ENCODE peak calls at places on chromosome 13, in five cellular contexts. Q, F, Y, J and N are unnamed samples.

GRCh38 chr13:46908511-46908910 is 11.7 kb upstream of the HTR2A start:
- DNase-seq in Q (peak; percentile 34), F (no peak), Y (no peak), J (no peak), N (no peak)

GRCh38 chr13:22589880-22590279 is 590.9 kb upstream of the SGCG start:
- DNase-seq in Q (no peak), F (peak; percentile 6), Y (no peak), J (no peak), N (no peak)

GRCh38 chr13:44818428-44818827 is 170.8 kb downstream of the NUFIP1 start:
- DNase-seq in Q (no peak), F (peak; percentile 20), Y (no peak), J (no peak), N (no peak)

GRCh38 chr13:113361406-113361805 is 2.5 kb downstream of the GRTP1 start:
- DNase-seq in Q (no peak), F (no peak), Y (no peak), J (no peak), N (no peak)

GRCh38 chr13:68056816-68057710 is 826.9 kb upstream of the PCDH9 start:
- DNase-seq in Q (no peak), F (no peak), Y (no peak), J (no peak), N (no peak)

GRCh38 chr13:94617389-94618000 is 15.8 kb downstream of the GPR180 start:
- DNase-seq in Q (no peak), F (peak; percentile 43), Y (no peak), J (no peak), N (no peak)

GRCh38 chr13:99686944-99687382 is 185.7 kb downstream of the TM9SF2 start:
- DNase-seq in Q (no peak), F (no peak), Y (no peak), J (no peak), N (no peak)

GRCh38 chr13:23087884-23088283 is 92.9 kb upstream of the SGCG start:
- DNase-seq in Q (no peak), F (peak; percentile 28), Y (no peak), J (no peak), N (no peak)

GRCh38 chr13:111278258-111278657 is 42.2 kb upstream of the TEX29 start:
- DNase-seq in Q (no peak), F (no peak), Y (no peak), J (no peak), N (no peak)

GRCh38 chr13:99312493-99312883 is 5.3 kb upstream of the GPR183 start:
- DNase-seq in Q (peak; percentile 55), F (no peak), Y (peak; percentile 65), J (no peak), N (no peak)

GRCh38 chr13:78608705-78609463 is 5.5 kb upstream of the POU4F1 start:
- DNase-seq in Q (no peak), F (no peak), Y (peak; percentile 71), J (peak; percentile 70), N (no peak)

GRCh38 chr13:76854209-76854608 is 32.0 kb downstream of the KCTD12 start:
- DNase-seq in Q (no peak), F (no peak), Y (no peak), J (no peak), N (no peak)

GRCh38 chr13:82717249-82717648 is 1165.0 kb downstream of the SLITRK1 start:
- DNase-seq in Q (no peak), F (no peak), Y (no peak), J (no peak), N (peak; percentile 17)

GRCh38 chr13:29457299-29457698 is 138.2 kb downstream of the SLC7A1 start:
- DNase-seq in Q (no peak), F (no peak), Y (no peak), J (no peak), N (peak; percentile 78)

GRCh38 chr13:38147050-38147449 is 202.6 kb upstream of the UFM1 start:
- DNase-seq in Q (no peak), F (no peak), Y (no peak), J (no peak), N (no peak)

GRCh38 chr13:22047082-22047784 is 376.4 kb downstream of the FGF9 start:
- DNase-seq in Q (no peak), F (no peak), Y (no peak), J (no peak), N (no peak)

GRCh38 chr13:55229906-55230569 is 1910.7 kb upstream of the PRR20A start:
- DNase-seq in Q (no peak), F (no peak), Y (no peak), J (no peak), N (no peak)

GRCh38 chr13:98311200-98311548 is 134.1 kb upstream of the RNF113B start:
- DNase-seq in Q (no peak), F (no peak), Y (no peak), J (no peak), N (no peak)

GRCh38 chr13:98307744-98308524 is 130.9 kb upstream of the RNF113B start:
- DNase-seq in Q (no peak), F (no peak), Y (no peak), J (no peak), N (no peak)

GRCh38 chr13:98310485-98311199 is 133.6 kb upstream of the RNF113B start:
- DNase-seq in Q (no peak), F (no peak), Y (no peak), J (no peak), N (no peak)

GRCh38 chr13:98308525-98308911 is 131.4 kb upstream of the RNF113B start:
- DNase-seq in Q (no peak), F (no peak), Y (no peak), J (no peak), N (no peak)

DNA sequence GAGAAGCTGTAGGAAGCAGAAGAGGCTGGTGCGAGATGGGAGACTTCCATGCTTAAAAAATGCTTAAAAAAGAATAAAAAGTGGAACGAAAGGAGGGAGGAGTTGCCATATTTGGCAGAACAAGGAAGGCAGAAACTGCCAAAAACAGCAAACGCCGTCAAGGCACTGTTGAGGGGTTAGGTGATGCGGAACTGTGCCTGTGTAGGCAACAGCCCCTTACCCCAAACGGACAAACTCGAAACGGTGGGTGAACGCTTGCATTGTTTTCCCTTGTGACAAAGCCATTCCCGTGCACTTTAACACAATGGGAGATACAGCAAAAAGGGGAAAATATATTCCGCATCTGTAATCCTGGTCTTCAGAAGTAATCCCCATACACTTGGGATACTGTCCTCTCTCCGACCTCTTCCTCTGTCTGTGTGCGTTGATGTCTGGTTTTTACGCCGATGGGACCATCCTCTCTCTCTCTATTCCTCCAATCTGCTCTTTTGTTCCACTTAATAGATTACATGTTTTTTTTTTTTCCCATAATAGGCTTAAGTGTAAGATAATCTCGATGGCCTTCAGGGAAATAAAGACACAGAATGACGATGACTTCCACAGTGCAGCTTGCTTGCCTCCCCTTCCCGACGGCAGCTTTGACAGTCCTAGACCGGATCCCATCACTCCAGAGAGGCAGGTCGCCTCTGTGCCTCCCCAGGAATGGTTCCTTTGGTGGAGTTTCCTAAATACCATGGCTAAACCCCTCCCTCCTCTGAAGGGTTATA is 132.7 kb upstream of the RNF113B start:
- DNase-seq in Q (no peak), F (no peak), Y (no peak), J (no peak), N (no peak)
- H3K4me3 ChIP-seq in Q (no peak overlapping the region), F (no peak overlapping the region), Y (no peak overlapping the region), J (no peak overlapping the region), N (no peak overlapping the region)

DNA sequence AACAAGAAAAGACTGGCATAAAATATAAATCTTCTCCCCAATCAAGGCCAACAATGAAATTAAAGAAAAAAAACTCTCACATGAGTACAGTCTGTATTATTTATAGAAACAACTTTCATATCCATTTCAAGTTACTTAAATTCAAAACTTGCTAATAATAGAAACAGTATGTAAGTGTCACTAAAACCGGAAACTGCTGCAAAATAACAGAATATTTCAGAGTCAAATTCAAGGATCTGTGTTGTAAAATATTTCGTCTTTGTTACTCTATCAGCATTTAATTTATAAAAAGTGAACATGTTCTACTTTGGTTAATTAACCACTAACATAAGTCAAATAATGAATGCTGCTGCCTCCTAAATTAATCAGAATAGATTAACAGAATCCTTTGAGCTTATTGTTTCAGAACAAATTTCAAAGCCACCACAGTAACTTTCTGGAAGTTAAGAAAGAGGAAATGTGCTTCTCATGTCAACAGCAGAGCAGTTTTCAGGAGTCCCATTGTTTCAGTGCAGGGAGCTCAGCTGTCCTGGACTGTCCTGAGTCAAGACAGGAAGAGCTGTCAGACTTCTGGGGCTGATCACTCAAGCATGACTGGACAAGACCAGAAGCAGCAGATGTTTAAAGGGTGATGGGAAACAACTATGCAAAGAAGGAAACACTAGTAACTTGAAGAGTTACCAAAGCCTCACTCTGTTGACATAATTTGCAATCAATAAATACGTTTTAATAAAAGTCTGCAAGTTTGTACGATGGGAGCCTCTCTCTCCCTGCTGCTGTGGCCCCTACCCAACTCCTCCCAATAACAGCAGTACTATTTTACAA is 76.9 kb downstream of the FOXO1 start:
- DNase-seq in Q (no peak), F (peak; percentile 20), Y (no peak), J (no peak), N (peak; percentile 33)
- H3K4me3 ChIP-seq in Q (no peak overlapping the region), F (no peak overlapping the region), Y (no peak overlapping the region), J (peak overlapping the region; percentile 15), N (no peak overlapping the region)

GRCh38 chr13:34207872-34208271 is 389.9 kb downstream of the RFC3 start:
- DNase-seq in Q (no peak), F (no peak), Y (no peak), J (no peak), N (no peak)

GRCh38 chr13:34207334-34207733 is 389.4 kb downstream of the RFC3 start:
- DNase-seq in Q (no peak), F (peak; percentile 31), Y (no peak), J (peak; percentile 75), N (no peak)

GRCh38 chr13:34208326-34208725 is 390.4 kb downstream of the RFC3 start:
- DNase-seq in Q (no peak), F (no peak), Y (no peak), J (no peak), N (no peak)
- H3K4me3 ChIP-seq in Q (no peak overlapping the region), F (no peak overlapping the region), Y (no peak overlapping the region), J (no peak overlapping the region), N (no peak overlapping the region)

DNA sequence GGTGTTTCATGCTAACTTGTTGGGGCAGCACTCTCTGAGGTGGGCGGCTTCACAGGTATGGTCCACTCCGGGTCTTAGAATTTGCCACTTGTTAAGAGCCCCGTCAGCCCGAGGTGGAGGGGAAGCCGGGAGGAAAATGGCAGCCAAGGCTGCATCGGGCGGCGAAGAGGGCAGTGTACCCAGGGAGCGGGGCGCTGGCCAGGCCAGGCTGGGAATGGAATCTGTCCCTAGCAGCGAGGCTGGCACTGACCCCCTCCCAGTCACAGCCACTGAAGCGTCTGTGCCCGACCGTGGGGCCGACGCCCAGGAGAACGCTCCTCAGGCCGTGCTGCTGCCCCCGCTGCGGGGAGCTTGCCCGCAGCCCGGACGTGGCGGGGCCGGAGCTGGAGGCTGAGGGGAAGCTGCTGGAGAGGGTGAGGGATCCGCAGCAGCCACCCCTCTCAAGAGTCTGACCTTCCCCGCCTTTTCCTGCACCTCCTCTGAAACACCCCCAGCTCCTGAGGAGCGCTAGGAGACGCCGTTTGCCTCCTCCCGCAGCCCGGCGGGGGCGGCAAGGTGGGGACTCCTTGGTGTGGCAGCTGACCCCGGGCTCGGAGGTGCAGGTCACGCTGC is 313.8 kb upstream of the SPRY2 start:
- DNase-seq in Q (no peak), F (no peak), Y (peak; percentile 83), J (peak; percentile 71), N (no peak)
- H3K4me3 ChIP-seq in Q (peak overlapping the region; percentile 35), F (no peak overlapping the region), Y (peak overlapping the region; percentile 26), J (no peak overlapping the region), N (no peak overlapping the region)

GRCh38 chr13:106700007-106700950 is 132.3 kb upstream of the ARGLU1 start:
- DNase-seq in Q (no peak), F (peak; percentile 3), Y (no peak), J (no peak), N (no peak)
- H3K4me3 ChIP-seq in Q (no peak overlapping the region), F (no peak overlapping the region), Y (no peak overlapping the region), J (no peak overlapping the region), N (no peak overlapping the region)